ENCODE peak calls at places on chromosomes 16 and 17, in eight cellular contexts. O is Panc1, K is fibroblast of mammary gland, B is mesenchymal stem cell, W is AG04450, E is fibroblast of the aortic adventitia, M is spleen, U is GM23248. D is an unnamed sample.

GRCh38 chr16:7303677-7304200 is 28.9 kb upstream of the RBFOX1 start:
- DNase-seq in O (no peak), K (no peak), B (no peak), W (no peak), E (no peak), M (no peak), U (no peak), D (no peak)

GRCh38 chr16:87350681-87351319 is 32.8 kb downstream of the FBXO31 start:
- DNase-seq in O (no peak), K (peak), B (peak), W (no peak), E (peak), M (no peak), U (peak), D (no peak)

GRCh38 chr17:44354582-44355309 is 8.9 kb downstream of the FAM171A2 start:
- DNase-seq in O (no peak), K (no peak), B (no peak), W (no peak), E (no peak), M (peak), U (peak), D (no peak)

GRCh38 chr16:27434141-27435051 is 32.4 kb downstream of the IL21R start:
- DNase-seq in O (no peak), K (no peak), B (no peak), W (no peak), E (no peak), M (peak), U (no peak), D (no peak)

GRCh38 chr17:17809527-17810373 is 27.0 kb downstream of the SREBF1 start:
- DNase-seq in O (no peak), K (peak), B (peak), W (no peak), E (peak), M (no peak), U (peak), D (peak)

GRCh38 chr16:86580063-86580797 is 1.9 kb downstream of the FOXL1 start:
- DNase-seq in O (no peak), K (no peak), B (peak), W (no peak), E (no peak), M (no peak), U (peak), D (peak)

GRCh38 chr17:1083451-1084187 is 86.7 kb downstream of the TIMM22 start:
- DNase-seq in O (no peak), K (no peak), B (peak), W (no peak), E (no peak), M (no peak), U (peak), D (no peak)

GRCh38 chr16:11665071-11665491 is 3.2 kb upstream of the SNN start:
- DNase-seq in O (no peak), K (no peak), B (no peak), W (no peak), E (no peak), M (peak), U (no peak), D (no peak)

GRCh38 chr17:57136355-57136754 is 51.3 kb downstream of the AKAP1 start:
- DNase-seq in O (no peak), K (no peak), B (no peak), W (no peak), E (no peak), M (no peak), U (no peak), D (no peak)

GRCh38 chr16:10941127-10941933 is 938 bp downstream of the DEXI start:
- DNase-seq in O (no peak), K (no peak), B (no peak), W (no peak), E (no peak), M (peak), U (no peak), D (no peak)

GRCh38 chr16:85475233-85475632 is 137.9 kb upstream of the GSE1 start:
- DNase-seq in O (no peak), K (no peak), B (no peak), W (no peak), E (peak), M (no peak), U (peak), D (no peak)

GRCh38 chr17:82054351-82055022 is 2.8 kb downstream of the GPS1 start:
- DNase-seq in O (no peak), K (no peak), B (no peak), W (no peak), E (no peak), M (peak), U (no peak), D (no peak)

GRCh38 chr17:46191332-46192210 is 1.7 kb downstream of the KANSL1 start:
- DNase-seq in O (no peak), K (no peak), B (peak), W (no peak), E (peak), M (no peak), U (peak), D (peak)

GRCh38 chr17:511833-512251 is 159.2 kb upstream of the RPH3AL start:
- DNase-seq in O (no peak), K (peak), B (peak), W (no peak), E (peak), M (peak), U (peak), D (no peak)

GRCh38 chr16:2963611-2964415 is at the start of gene KREMEN2:
- DNase-seq in O (no peak), K (no peak), B (peak), W (no peak), E (no peak), M (peak), U (peak), D (peak)

GRCh38 chr17:20896153-20896649 is 146.6 kb downstream of the USP22 start:
- DNase-seq in O (no peak), K (peak), B (no peak), W (no peak), E (peak), M (no peak), U (peak), D (peak)

GRCh38 chr17:8067806-8068205 is 19.7 kb downstream of the ALOX12B start:
- DNase-seq in O (no peak), K (no peak), B (no peak), W (no peak), E (no peak), M (peak), U (no peak), D (no peak)

GRCh38 chr16:68700120-68700519 is 37.0 kb upstream of the CDH1 start:
- DNase-seq in O (no peak), K (peak), B (peak), W (no peak), E (no peak), M (no peak), U (peak), D (peak)

GRCh38 chr17:40100669-40101366 is 429 bp upstream of the NR1D1 start:
- DNase-seq in O (peak), K (peak), B (peak), W (peak), E (peak), M (peak), U (peak), D (peak)

GRCh38 chr17:1058423-1059130 is 61.6 kb downstream of the TIMM22 start:
- DNase-seq in O (no peak), K (peak), B (peak), W (no peak), E (peak), M (peak), U (peak), D (peak)

GRCh38 chr17:77528516-77529327 is 388.0 kb downstream of the SEC14L1 start:
- DNase-seq in O (no peak), K (no peak), B (no peak), W (no peak), E (no peak), M (peak), U (no peak), D (no peak)

GRCh38 chr17:50289268-50289667 is 15.0 kb downstream of the TMEM92 start:
- DNase-seq in O (no peak), K (peak), B (peak), W (no peak), E (peak), M (no peak), U (peak), D (peak)

GRCh38 chr17:79987187-79987889 is 48.3 kb downstream of the TBC1D16 start:
- DNase-seq in O (no peak), K (peak), B (no peak), W (no peak), E (no peak), M (peak), U (peak), D (peak)

GRCh38 chr17:77733576-77734296 is 224.8 kb upstream of the TNRC6C start:
- DNase-seq in O (no peak), K (no peak), B (no peak), W (no peak), E (no peak), M (no peak), U (no peak), D (no peak)

GRCh38 chr17:50949128-50950001 is 83.2 kb upstream of the TOB1 start:
- DNase-seq in O (no peak), K (no peak), B (no peak), W (no peak), E (no peak), M (no peak), U (no peak), D (no peak)

GRCh38 chr17:71234349-71234748 is 886.5 kb upstream of the SOX9 start:
- DNase-seq in O (no peak), K (no peak), B (no peak), W (no peak), E (no peak), M (no peak), U (no peak), D (peak)

GRCh38 chr17:50681260-50682200 is 26.2 kb downstream of the ANKRD40 start:
- DNase-seq in O (no peak), K (peak), B (peak), W (peak), E (peak), M (peak), U (peak), D (peak)

GRCh38 chr17:15124746-15125145 is 140.4 kb downstream of the PMP22 start:
- DNase-seq in O (no peak), K (peak), B (no peak), W (no peak), E (no peak), M (no peak), U (peak), D (no peak)

GRCh38 chr16:56356276-56357241 is 68.8 kb downstream of the AMFR start:
- DNase-seq in O (peak), K (peak), B (peak), W (peak), E (peak), M (peak), U (peak), D (peak)

GRCh38 chr16:56357765-56358322 is 67.5 kb downstream of the AMFR start:
- DNase-seq in O (no peak), K (no peak), B (no peak), W (no peak), E (no peak), M (peak), U (no peak), D (peak)

GRCh38 chr16:56355786-56356275 is 69.5 kb downstream of the AMFR start:
- DNase-seq in O (no peak), K (no peak), B (no peak), W (no peak), E (no peak), M (peak), U (no peak), D (peak)

GRCh38 chr16:56355221-56355620 is 70.1 kb downstream of the AMFR start:
- DNase-seq in O (no peak), K (no peak), B (no peak), W (no peak), E (no peak), M (no peak), U (no peak), D (no peak)

GRCh38 chr16:56357291-56357764 is 68.0 kb downstream of the AMFR start:
- DNase-seq in O (no peak), K (peak), B (peak), W (no peak), E (peak), M (peak), U (peak), D (peak)
- H3K4me3 ChIP-seq in O (peak), K (peak), B (peak), W (peak), E (peak), M (peak), U (peak), D (peak)

DNA sequence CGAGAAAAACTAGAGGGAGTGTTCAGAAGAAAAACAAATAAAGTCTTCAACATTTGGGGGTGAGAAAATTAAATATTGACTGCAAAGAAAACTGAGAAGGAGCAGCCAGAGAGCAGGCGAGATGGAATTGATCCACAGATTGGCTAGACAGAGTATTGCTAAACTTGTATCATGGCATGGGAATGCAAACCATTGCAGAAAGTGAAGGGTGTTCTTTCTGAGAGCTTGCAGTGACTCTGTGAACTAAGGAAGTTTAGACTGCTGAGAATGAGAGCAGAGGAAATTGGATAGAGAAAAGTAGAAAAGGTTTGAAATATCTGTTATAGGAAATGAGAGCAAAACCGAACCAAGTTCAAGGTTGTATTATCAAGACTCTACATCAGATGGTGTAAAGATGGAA is 191.5 kb downstream of the HS3ST3A1 start:
- DNase-seq in O (no peak), K (no peak), B (no peak), W (no peak), E (no peak), M (no peak), U (peak), D (no peak)
- H3K4me3 ChIP-seq in O (no peak), K (no peak), B (no peak), W (no peak), E (no peak), M (no peak), U (no peak), D (no peak)

DNA sequence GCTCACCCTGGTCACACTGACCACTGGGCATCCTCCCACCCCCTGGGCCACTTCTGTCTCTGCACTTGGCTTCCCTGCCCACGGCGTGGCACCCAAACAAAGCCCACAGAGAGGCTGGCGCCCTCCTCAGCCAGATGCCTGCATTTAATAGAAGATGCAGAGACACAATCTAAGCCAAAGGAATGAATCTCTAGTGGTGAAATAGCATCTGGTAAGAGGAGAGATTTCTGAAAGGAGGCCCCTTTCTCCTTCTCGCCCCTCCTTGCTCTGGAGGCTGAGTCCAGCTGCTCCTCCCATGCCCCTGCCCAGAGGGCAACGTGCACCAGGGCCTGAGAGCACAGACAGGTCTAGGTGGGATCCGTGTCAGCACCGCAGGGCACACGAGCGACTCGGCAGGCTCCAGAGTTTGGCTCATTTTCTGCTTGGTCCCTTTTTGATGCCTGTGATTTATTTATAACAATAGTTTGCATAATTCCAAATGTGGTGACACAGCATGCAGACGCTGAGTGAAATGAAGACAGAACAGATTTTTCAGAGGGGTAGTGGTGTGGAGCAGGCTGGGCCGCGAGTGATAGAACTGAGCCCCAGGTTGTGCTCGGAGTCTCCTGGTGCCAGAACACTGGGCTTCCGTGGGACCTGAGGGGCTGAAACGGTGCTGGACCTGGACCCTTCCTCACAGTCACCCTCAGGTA is 95.6 kb downstream of the METRNL start:
- DNase-seq in O (no peak), K (no peak), B (no peak), W (no peak), E (no peak), M (no peak), U (no peak), D (no peak)
- H3K4me3 ChIP-seq in O (no peak), K (no peak), B (no peak), W (no peak), E (no peak), M (no peak), U (no peak), D (no peak)

DNA sequence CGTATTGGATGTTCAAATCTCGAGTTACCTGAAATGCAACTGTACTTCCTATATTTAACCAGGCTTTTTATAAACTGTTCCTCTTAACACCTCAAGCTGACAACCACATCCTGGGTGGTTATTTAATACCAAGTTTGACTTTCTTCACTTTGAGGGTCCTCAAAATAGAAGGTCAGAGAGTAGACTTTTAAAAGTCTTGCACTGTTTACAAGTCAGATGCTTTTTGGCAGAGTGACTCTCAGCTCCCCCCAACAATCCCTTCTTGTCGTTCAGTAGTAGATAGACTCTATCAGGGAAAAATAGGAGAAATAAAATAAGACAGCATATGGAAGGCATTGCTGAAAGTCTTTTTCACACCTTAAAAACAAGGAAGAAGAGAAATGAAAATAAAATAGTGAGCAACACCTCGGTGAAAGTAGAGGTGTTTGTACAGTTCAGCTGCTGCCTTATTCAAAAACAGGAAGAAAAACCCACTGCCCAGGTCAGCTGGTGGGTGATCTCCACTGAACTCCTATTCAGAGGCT is 650.4 kb downstream of the WWOX start:
- DNase-seq in O (no peak), K (no peak), B (no peak), W (no peak), E (no peak), M (no peak), U (no peak), D (no peak)
- H3K4me3 ChIP-seq in O (no peak), K (no peak), B (no peak), W (no peak), E (no peak), M (no peak), U (no peak), D (no peak)

GRCh38 chr16:88701541-88702363 is 4.5 kb downstream of the RNF166 start:
- DNase-seq in O (no peak), K (no peak), B (no peak), W (no peak), E (no peak), M (peak), U (no peak), D (no peak)
- H3K4me3 ChIP-seq in O (no peak), K (no peak), B (no peak), W (no peak), E (no peak), M (peak), U (no peak), D (no peak)

DNA sequence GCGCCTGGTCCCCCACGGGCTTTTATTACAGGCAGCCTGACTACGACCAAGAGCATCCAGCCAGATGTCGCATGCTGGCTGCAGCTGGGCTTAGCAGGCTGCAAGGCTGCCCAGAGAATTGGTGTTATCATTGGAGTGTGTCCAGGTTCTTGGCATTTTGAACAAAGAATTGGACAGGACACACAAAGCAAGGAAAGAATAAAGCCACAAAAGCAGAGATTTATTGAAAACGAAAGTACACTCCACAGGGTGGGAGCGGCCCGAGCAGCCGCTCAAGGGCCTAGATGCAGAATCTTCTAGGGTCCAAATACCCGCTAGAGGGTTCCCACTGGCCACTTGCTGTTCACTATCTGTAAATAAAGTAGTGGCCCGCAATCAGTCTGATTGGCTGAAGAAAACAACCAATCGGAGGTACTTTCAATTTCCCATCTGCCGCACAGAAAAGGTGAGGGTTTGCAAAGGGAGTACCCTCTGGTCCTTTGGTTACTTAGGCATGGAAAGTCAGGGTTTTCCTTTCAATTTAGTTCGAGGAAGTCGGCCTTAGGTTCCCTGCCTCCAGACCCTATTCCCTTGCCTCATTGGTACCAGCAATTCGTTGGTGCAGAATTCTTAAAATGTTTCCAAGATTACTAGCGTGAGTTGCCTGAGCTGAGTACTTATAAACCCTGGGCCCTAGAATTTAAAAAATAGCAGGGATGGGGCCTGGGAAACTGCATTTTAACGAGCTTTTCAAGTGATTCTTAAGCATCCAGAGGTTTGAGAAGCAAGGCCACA is 38.5 kb upstream of the CNEP1R1 start:
- DNase-seq in O (no peak), K (peak), B (no peak), W (no peak), E (peak), M (no peak), U (peak), D (peak)
- H3K4me3 ChIP-seq in O (peak), K (no peak), B (no peak), W (peak), E (peak), M (no peak), U (no peak), D (no peak)

DNA sequence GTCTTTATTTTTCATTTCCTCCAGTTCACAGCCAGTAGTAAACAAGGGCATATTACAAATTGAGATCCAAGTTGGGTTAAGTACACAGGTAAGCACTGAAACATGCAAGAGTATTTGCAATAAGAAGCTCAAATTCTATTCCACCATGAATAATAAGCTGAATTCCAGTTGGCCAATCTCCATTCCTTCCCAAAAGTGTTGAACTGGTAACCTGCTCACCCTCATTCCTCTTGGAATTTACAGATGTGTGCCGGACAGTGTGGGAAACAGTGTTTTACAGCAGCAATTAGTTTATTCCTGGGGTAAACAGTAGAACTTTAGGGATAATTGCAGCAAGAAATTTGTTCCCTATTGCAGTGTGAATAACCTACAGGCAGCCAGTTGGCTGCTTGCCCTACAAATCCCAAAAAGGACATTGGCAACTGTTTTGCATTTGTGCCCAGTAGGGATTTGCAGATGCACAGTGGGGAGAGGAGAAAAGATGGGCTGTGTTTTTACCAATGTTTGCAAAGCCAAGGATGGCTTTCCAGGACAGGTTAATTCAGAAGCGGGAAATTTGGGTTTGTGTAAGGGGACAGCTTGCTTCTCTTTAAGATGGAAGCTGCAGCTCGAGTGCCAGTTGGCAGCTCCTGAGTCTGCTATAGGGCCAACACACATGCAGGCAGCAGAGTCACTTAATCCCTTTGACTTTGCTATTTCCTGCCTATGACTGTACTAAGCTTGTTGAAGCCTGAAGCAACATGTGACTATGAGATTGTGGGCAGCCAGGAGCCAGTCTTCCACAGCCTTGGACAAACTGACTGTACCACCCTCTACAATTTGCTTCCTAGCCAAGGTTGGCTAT is 318.9 kb downstream of the MAP2K6 start:
- DNase-seq in O (peak), K (peak), B (peak), W (peak), E (peak), M (no peak), U (peak), D (peak)
- H3K4me3 ChIP-seq in O (no peak), K (no peak), B (no peak), W (no peak), E (no peak), M (no peak), U (no peak), D (no peak)